ENCODE peak calls at places on chromosomes 2 and 18, in ten cellular contexts. One of them, this sample, is unnamed.

GRCh38 chr2:119425620-119426395 is 5.8 kb upstream of the TMEM37 start:
- DNase-seq in thyroid gland: no peak
- DNase-seq in progenitor cell of endocrine pancreas: no peak
- DNase-seq in breast epithelium: no peak
- DNase-seq in H9: peak
- DNase-seq in HFFc6: no peak
- DNase-seq in Calu3: no peak
- DNase-seq in heart left ventricle: no peak
- DNase-seq in Peyer's patch: peak
- DNase-seq in CD8-positive, alpha-beta T cell: no peak
- DNase-seq in this sample: no peak

GRCh38 chr2:56448999-56449431 is 265.2 kb downstream of the CCDC85A start:
- DNase-seq in thyroid gland: peak
- DNase-seq in progenitor cell of endocrine pancreas: peak
- DNase-seq in breast epithelium: no peak
- DNase-seq in H9: no peak
- DNase-seq in HFFc6: no peak
- DNase-seq in Calu3: peak
- DNase-seq in heart left ventricle: no peak
- DNase-seq in Peyer's patch: peak
- DNase-seq in CD8-positive, alpha-beta T cell: no peak
- DNase-seq in this sample: no peak

GRCh38 chr2:219462349-219462748 is 27.7 kb downstream of the SPEG start:
- DNase-seq in thyroid gland: no peak
- DNase-seq in progenitor cell of endocrine pancreas: no peak
- DNase-seq in breast epithelium: no peak
- DNase-seq in H9: no peak
- DNase-seq in HFFc6: no peak
- DNase-seq in Calu3: no peak
- DNase-seq in heart left ventricle: peak
- DNase-seq in Peyer's patch: no peak
- DNase-seq in CD8-positive, alpha-beta T cell: no peak
- DNase-seq in this sample: no peak

GRCh38 chr18:13791181-13791580 is 32.8 kb upstream of the MC5R start:
- DNase-seq in thyroid gland: no peak
- DNase-seq in progenitor cell of endocrine pancreas: no peak
- DNase-seq in breast epithelium: no peak
- DNase-seq in H9: no peak
- DNase-seq in HFFc6: no peak
- DNase-seq in Calu3: no peak
- DNase-seq in heart left ventricle: no peak
- DNase-seq in Peyer's patch: no peak
- DNase-seq in CD8-positive, alpha-beta T cell: no peak
- DNase-seq in this sample: no peak

GRCh38 chr18:13823707-13824395 is at the start of gene MC5R:
- DNase-seq in thyroid gland: peak
- DNase-seq in progenitor cell of endocrine pancreas: peak
- DNase-seq in breast epithelium: peak
- DNase-seq in H9: peak
- DNase-seq in HFFc6: no peak
- DNase-seq in Calu3: peak
- DNase-seq in heart left ventricle: peak
- DNase-seq in Peyer's patch: peak
- DNase-seq in CD8-positive, alpha-beta T cell: peak
- DNase-seq in this sample: peak

GRCh38 chr2:62293490-62294212 is 97.7 kb downstream of the B3GNT2 start:
- DNase-seq in thyroid gland: peak
- DNase-seq in progenitor cell of endocrine pancreas: no peak
- DNase-seq in breast epithelium: peak
- DNase-seq in H9: peak
- DNase-seq in HFFc6: no peak
- DNase-seq in Calu3: peak
- DNase-seq in heart left ventricle: peak
- DNase-seq in Peyer's patch: peak
- DNase-seq in CD8-positive, alpha-beta T cell: no peak
- DNase-seq in this sample: no peak

GRCh38 chr18:62878305-62878704 is 163.0 kb downstream of the PHLPP1 start:
- DNase-seq in thyroid gland: no peak
- DNase-seq in progenitor cell of endocrine pancreas: no peak
- DNase-seq in breast epithelium: no peak
- DNase-seq in H9: no peak
- DNase-seq in HFFc6: no peak
- DNase-seq in Calu3: no peak
- DNase-seq in heart left ventricle: no peak
- DNase-seq in Peyer's patch: no peak
- DNase-seq in CD8-positive, alpha-beta T cell: no peak
- DNase-seq in this sample: no peak

GRCh38 chr2:238105506-238106338 is 5.6 kb downstream of the ESPNL start:
- DNase-seq in thyroid gland: no peak
- DNase-seq in progenitor cell of endocrine pancreas: no peak
- DNase-seq in breast epithelium: no peak
- DNase-seq in H9: peak
- DNase-seq in HFFc6: no peak
- DNase-seq in Calu3: no peak
- DNase-seq in heart left ventricle: peak
- DNase-seq in Peyer's patch: peak
- DNase-seq in CD8-positive, alpha-beta T cell: no peak
- DNase-seq in this sample: no peak

GRCh38 chr18:49094979-49095632 is 144.3 kb upstream of the SMAD7 start:
- DNase-seq in thyroid gland: no peak
- DNase-seq in progenitor cell of endocrine pancreas: no peak
- DNase-seq in breast epithelium: no peak
- DNase-seq in H9: no peak
- DNase-seq in HFFc6: peak
- DNase-seq in Calu3: no peak
- DNase-seq in heart left ventricle: no peak
- DNase-seq in Peyer's patch: no peak
- DNase-seq in CD8-positive, alpha-beta T cell: no peak
- DNase-seq in this sample: no peak

GRCh38 chr18:63186934-63187574 is 132.5 kb downstream of the BCL2 start:
- DNase-seq in thyroid gland: no peak
- DNase-seq in progenitor cell of endocrine pancreas: no peak
- DNase-seq in breast epithelium: no peak
- DNase-seq in H9: no peak
- DNase-seq in HFFc6: no peak
- DNase-seq in Calu3: no peak
- DNase-seq in heart left ventricle: no peak
- DNase-seq in Peyer's patch: no peak
- DNase-seq in CD8-positive, alpha-beta T cell: no peak
- DNase-seq in this sample: no peak

GRCh38 chr2:85247591-85247990 is 80.2 kb downstream of the TGOLN2 start:
- DNase-seq in thyroid gland: no peak
- DNase-seq in progenitor cell of endocrine pancreas: no peak
- DNase-seq in breast epithelium: no peak
- DNase-seq in H9: no peak
- DNase-seq in HFFc6: no peak
- DNase-seq in Calu3: no peak
- DNase-seq in heart left ventricle: no peak
- DNase-seq in Peyer's patch: no peak
- DNase-seq in CD8-positive, alpha-beta T cell: no peak
- DNase-seq in this sample: no peak

GRCh38 chr18:54440292-54440691 is 82.6 kb downstream of the C18orf54 start:
- DNase-seq in thyroid gland: no peak
- DNase-seq in progenitor cell of endocrine pancreas: no peak
- DNase-seq in breast epithelium: no peak
- DNase-seq in H9: no peak
- DNase-seq in HFFc6: no peak
- DNase-seq in Calu3: no peak
- DNase-seq in heart left ventricle: no peak
- DNase-seq in Peyer's patch: no peak
- DNase-seq in CD8-positive, alpha-beta T cell: no peak
- DNase-seq in this sample: no peak

GRCh38 chr2:239138610-239139009 is 262.2 kb downstream of the HDAC4 start:
- DNase-seq in thyroid gland: no peak
- DNase-seq in progenitor cell of endocrine pancreas: no peak
- DNase-seq in breast epithelium: no peak
- DNase-seq in H9: peak
- DNase-seq in HFFc6: no peak
- DNase-seq in Calu3: no peak
- DNase-seq in heart left ventricle: peak
- DNase-seq in Peyer's patch: no peak
- DNase-seq in CD8-positive, alpha-beta T cell: no peak
- DNase-seq in this sample: no peak

GRCh38 chr18:62420513-62421209 is 95.6 kb downstream of the TNFRSF11A start:
- DNase-seq in thyroid gland: no peak
- DNase-seq in progenitor cell of endocrine pancreas: no peak
- DNase-seq in breast epithelium: peak
- DNase-seq in H9: no peak
- DNase-seq in HFFc6: no peak
- DNase-seq in Calu3: peak
- DNase-seq in heart left ventricle: no peak
- DNase-seq in Peyer's patch: peak
- DNase-seq in CD8-positive, alpha-beta T cell: peak
- DNase-seq in this sample: peak

GRCh38 chr2:7999683-8000476 is 682.0 kb upstream of the ID2 start:
- DNase-seq in thyroid gland: no peak
- DNase-seq in progenitor cell of endocrine pancreas: no peak
- DNase-seq in breast epithelium: peak
- DNase-seq in H9: no peak
- DNase-seq in HFFc6: no peak
- DNase-seq in Calu3: no peak
- DNase-seq in heart left ventricle: no peak
- DNase-seq in Peyer's patch: no peak
- DNase-seq in CD8-positive, alpha-beta T cell: no peak
- DNase-seq in this sample: no peak

GRCh38 chr18:25456284-25456683 is 104.3 kb upstream of the ZNF521 start:
- DNase-seq in thyroid gland: no peak
- DNase-seq in progenitor cell of endocrine pancreas: no peak
- DNase-seq in breast epithelium: no peak
- DNase-seq in H9: no peak
- DNase-seq in HFFc6: no peak
- DNase-seq in Calu3: no peak
- DNase-seq in heart left ventricle: no peak
- DNase-seq in Peyer's patch: no peak
- DNase-seq in CD8-positive, alpha-beta T cell: no peak
- DNase-seq in this sample: no peak

DNA sequence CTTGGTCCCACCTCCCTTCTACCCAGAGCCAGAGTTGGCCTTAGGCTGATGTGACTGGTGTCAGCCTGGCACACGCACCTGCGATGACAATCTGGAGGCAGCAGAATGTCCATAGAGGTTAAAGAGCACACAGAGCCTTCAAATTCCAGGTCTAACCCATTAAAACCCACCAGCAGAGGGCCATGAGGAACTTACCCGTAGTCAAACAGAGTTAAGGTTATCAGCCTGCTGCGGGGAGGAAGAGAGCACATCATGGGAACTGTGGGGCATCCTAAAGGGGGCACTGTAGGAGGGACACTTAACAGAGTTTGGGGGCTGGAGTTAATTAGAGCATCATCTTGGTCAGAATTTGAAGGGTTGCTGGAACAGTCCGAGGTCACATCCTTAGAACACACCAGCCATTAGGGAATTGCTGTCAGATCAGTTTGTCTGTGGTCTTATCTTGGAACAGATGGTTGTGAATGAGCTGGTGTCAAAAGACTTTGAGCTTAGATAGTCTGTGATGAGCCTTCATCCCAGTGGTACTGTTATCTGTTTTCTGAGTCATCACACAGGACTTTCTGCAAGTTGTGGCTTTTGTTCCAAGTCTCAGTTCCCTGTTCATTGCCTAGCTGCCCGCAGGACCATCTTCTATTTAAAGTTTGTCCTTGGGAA is 248.6 kb downstream of the LOXHD1 start:
- DNase-seq in thyroid gland: no peak
- DNase-seq in progenitor cell of endocrine pancreas: no peak
- DNase-seq in breast epithelium: no peak
- DNase-seq in H9: peak
- DNase-seq in HFFc6: no peak
- DNase-seq in Calu3: no peak
- DNase-seq in heart left ventricle: no peak
- DNase-seq in Peyer's patch: no peak
- DNase-seq in CD8-positive, alpha-beta T cell: no peak
- DNase-seq in this sample: no peak
- TF ChIP-seq CTCF in thyroid gland: no peak
- TF ChIP-seq CTCF in progenitor cell of endocrine pancreas: peak
- TF ChIP-seq CTCF in breast epithelium: no peak
- TF ChIP-seq CTCF in H9: peak
- TF ChIP-seq CTCF in HFFc6: peak
- TF ChIP-seq CTCF in Calu3: no peak
- TF ChIP-seq CTCF in heart left ventricle: peak
- TF ChIP-seq CTCF in Peyer's patch: no peak
- TF ChIP-seq CTCF in CD8-positive, alpha-beta T cell: no peak
- TF ChIP-seq CTCF in this sample: no peak

GRCh38 chr2:215635788-215636139 is 199.9 kb upstream of the FN1 start:
- DNase-seq in thyroid gland: no peak
- DNase-seq in progenitor cell of endocrine pancreas: no peak
- DNase-seq in breast epithelium: no peak
- DNase-seq in H9: no peak
- DNase-seq in HFFc6: peak
- DNase-seq in Calu3: peak
- DNase-seq in heart left ventricle: no peak
- DNase-seq in Peyer's patch: no peak
- DNase-seq in CD8-positive, alpha-beta T cell: no peak
- DNase-seq in this sample: no peak
- TF ChIP-seq CTCF in thyroid gland: no peak
- TF ChIP-seq CTCF in progenitor cell of endocrine pancreas: no peak
- TF ChIP-seq CTCF in breast epithelium: no peak
- TF ChIP-seq CTCF in H9: peak
- TF ChIP-seq CTCF in HFFc6: peak
- TF ChIP-seq CTCF in Calu3: no peak
- TF ChIP-seq CTCF in heart left ventricle: no peak
- TF ChIP-seq CTCF in Peyer's patch: no peak
- TF ChIP-seq CTCF in CD8-positive, alpha-beta T cell: no peak
- TF ChIP-seq CTCF in this sample: no peak

DNA sequence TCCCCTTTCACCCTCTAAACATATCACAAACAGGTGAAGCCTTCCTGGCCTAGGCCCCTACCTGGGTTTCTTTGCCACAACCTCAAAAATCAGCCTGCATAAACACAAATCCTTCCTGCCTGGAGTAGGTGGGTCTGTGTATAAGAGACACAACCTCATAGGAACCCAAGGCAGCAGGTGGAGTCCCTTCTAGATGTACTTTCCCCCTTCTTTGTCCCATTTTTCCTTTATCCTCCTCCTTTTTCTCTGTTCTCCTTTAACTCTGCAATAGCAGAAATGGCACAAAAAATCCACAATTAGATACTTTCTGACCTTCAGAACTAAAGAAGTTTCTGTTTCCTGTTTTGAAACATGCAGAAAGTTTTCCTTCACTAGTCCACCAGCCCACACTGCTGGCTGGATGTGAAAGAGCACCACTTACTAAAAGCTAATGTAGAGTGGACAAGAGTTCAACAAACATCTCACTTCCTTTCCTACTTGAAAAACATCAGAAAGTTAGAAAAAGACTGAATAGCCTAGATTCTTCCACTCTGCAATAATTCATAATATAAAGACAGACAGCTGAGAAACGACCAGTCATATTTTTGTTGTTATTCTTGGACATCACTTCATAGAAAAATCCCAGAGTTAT is 11.2 kb downstream of the SLC40A1 start:
- DNase-seq in thyroid gland: no peak
- DNase-seq in progenitor cell of endocrine pancreas: no peak
- DNase-seq in breast epithelium: no peak
- DNase-seq in H9: no peak
- DNase-seq in HFFc6: no peak
- DNase-seq in Calu3: no peak
- DNase-seq in heart left ventricle: no peak
- DNase-seq in Peyer's patch: no peak
- DNase-seq in CD8-positive, alpha-beta T cell: no peak
- DNase-seq in this sample: no peak
- TF ChIP-seq CTCF in thyroid gland: no peak
- TF ChIP-seq CTCF in progenitor cell of endocrine pancreas: no peak
- TF ChIP-seq CTCF in breast epithelium: no peak
- TF ChIP-seq CTCF in H9: no peak
- TF ChIP-seq CTCF in HFFc6: no peak
- TF ChIP-seq CTCF in Calu3: no peak
- TF ChIP-seq CTCF in heart left ventricle: peak
- TF ChIP-seq CTCF in Peyer's patch: peak
- TF ChIP-seq CTCF in CD8-positive, alpha-beta T cell: no peak
- TF ChIP-seq CTCF in this sample: no peak

GRCh38 chr2:231530099-231531085 is at the start of gene NMUR1:
- DNase-seq in thyroid gland: peak
- DNase-seq in progenitor cell of endocrine pancreas: peak
- DNase-seq in breast epithelium: no peak
- DNase-seq in H9: peak
- DNase-seq in HFFc6: no peak
- DNase-seq in Calu3: peak
- DNase-seq in heart left ventricle: peak
- DNase-seq in Peyer's patch: peak
- DNase-seq in CD8-positive, alpha-beta T cell: peak
- DNase-seq in this sample: peak
- TF ChIP-seq CTCF in thyroid gland: peak
- TF ChIP-seq CTCF in progenitor cell of endocrine pancreas: peak
- TF ChIP-seq CTCF in breast epithelium: peak
- TF ChIP-seq CTCF in H9: peak
- TF ChIP-seq CTCF in HFFc6: peak
- TF ChIP-seq CTCF in Calu3: peak
- TF ChIP-seq CTCF in heart left ventricle: peak
- TF ChIP-seq CTCF in Peyer's patch: peak
- TF ChIP-seq CTCF in CD8-positive, alpha-beta T cell: peak
- TF ChIP-seq CTCF in this sample: peak

This sample was measured in GM13976.